ENCODE peak calls at places on chromosomes 4 and X, in five cellular contexts. S, A, M, Y and F are unnamed samples.

GRCh38 chr4:10606483-10607155 is 77.9 kb downstream of the CLNK start:
- DNase-seq in S (no peak), Y (no peak), A (no peak), M (no peak), F (no peak)

GRCh38 chr4:55770662-55771061 is 48.9 kb upstream of the EXOC1L start:
- DNase-seq in A (no peak), M (no peak), S (no peak), Y (no peak), F (no peak)

GRCh38 chrX:47245156-47245555 is 12.3 kb downstream of the USP11 start:
- DNase-seq in Y (no peak), A (no peak), S (no peak), M (no peak), F (no peak)

GRCh38 chr4:81628489-81628888 is 156.8 kb upstream of the RASGEF1B start:
- DNase-seq in A (no peak), Y (no peak), M (no peak), S (no peak), F (no peak)

GRCh38 chr4:98482847-98483806 is 175.3 kb downstream of the TSPAN5 start:
- DNase-seq in Y (no peak), M (no peak), A (no peak), S (no peak), F (no peak)

GRCh38 chrX:151902813-151903591 is 9.7 kb upstream of the MAGEA4 start:
- DNase-seq in A (no peak), S (peak; percentile 71), Y (peak; percentile 52), M (peak; percentile 72), F (peak; percentile 70)

GRCh38 chr4:77043507-77044131 is 32.2 kb downstream of the CCNI start:
- DNase-seq in A (no peak), S (peak; percentile 70), M (no peak), Y (no peak), F (no peak)

GRCh38 chr4:52942936-52943335 is 80.8 kb downstream of the RASL11B start:
- DNase-seq in Y (no peak), S (no peak), M (no peak), A (no peak), F (no peak)

GRCh38 chr4:153577053-153577452 is 107.0 kb upstream of the TLR2 start:
- DNase-seq in S (no peak), Y (no peak), M (no peak), A (no peak), F (no peak)

GRCh38 chr4:80608285-80608980 is 272.9 kb downstream of the CFAP299 start:
- DNase-seq in S (peak; percentile 79), Y (no peak), A (no peak), M (no peak), F (no peak)

GRCh38 chr4:8050555-8051206 is 107.9 kb downstream of the ABLIM2 start:
- DNase-seq in S (peak; percentile 52), Y (peak; percentile 92), A (peak; percentile 63), M (peak; percentile 71), F (no peak)

GRCh38 chrX:108299101-108299591 is 139.1 kb downstream of the COL4A6 start:
- DNase-seq in A (no peak), Y (no peak), M (no peak), S (peak; percentile 55), F (no peak)

GRCh38 chrX:118973389-118974087 is 880 bp upstream of the LONRF3 start:
- DNase-seq in Y (peak; percentile 34), M (no peak), S (no peak), A (no peak), F (no peak)

GRCh38 chr4:41321216-41321945 is 64.7 kb downstream of the UCHL1 start:
- DNase-seq in Y (no peak), A (no peak), S (no peak), M (no peak), F (no peak)

GRCh38 chrX:24468245-24468644 is 3.2 kb downstream of the PDK3 start:
- DNase-seq in S (no peak), A (no peak), M (no peak), Y (no peak), F (no peak)

GRCh38 chrX:137212078-137212632 is 178.4 kb upstream of the GPR101 start:
- DNase-seq in S (no peak), Y (no peak), M (no peak), A (peak; percentile 14), F (no peak)

GRCh38 chr4:18041114-18041513 is 19.6 kb upstream of the LCORL start:
- DNase-seq in M (no peak), A (no peak), Y (no peak), S (no peak), F (no peak)

GRCh38 chr4:3302786-3303444 is 10.1 kb downstream of the RGS12 start:
- DNase-seq in M (no peak), Y (no peak), A (no peak), S (no peak), F (no peak)

GRCh38 chrX:64853424-64853823 is 122.8 kb downstream of the ZC4H2 start:
- DNase-seq in S (no peak), M (no peak), Y (no peak), A (no peak), F (no peak)

GRCh38 chrX:81662381-81662780 is 460.5 kb downstream of the SH3BGRL start:
- DNase-seq in A (no peak), Y (no peak), S (no peak), M (no peak), F (no peak)

GRCh38 chr4:170853422-170854021 is 763.8 kb upstream of the AADAT start:
- DNase-seq in Y (peak; percentile 19), M (no peak), S (no peak), A (peak; percentile 65), F (no peak)

GRCh38 chr4:16072168-16072567 is 11.7 kb downstream of the PROM1 start:
- DNase-seq in A (no peak), M (no peak), S (no peak), Y (no peak), F (no peak)

GRCh38 chrX:121254336-121254735 is 206.9 kb downstream of the GLUD2 start:
- DNase-seq in Y (no peak), A (peak; percentile 5), S (no peak), M (no peak), F (no peak)